ENCODE peak calls at places on chromosomes 13 and 19, in ten cellular contexts. W is thoracic aorta; O is CD4-positive, alpha-beta memory T cell; N is cardiac muscle cell; I is fibroblast of lung; X is adrenal gland; K is hepatocyte; P is RWPE2; J is neural progenitor cell; U is left lung. A is an unnamed sample. For H3K4me1, the result is how much of the 10 kb centered on the place peaks cover.

GRCh38 chr19:12603714-12604113 is 6.9 kb downstream of the ZNF490 start:
- DNase-seq in W (no peak), O (peak), N (no peak), I (peak), X (no peak), K (no peak), P (no peak), J (no peak), U (no peak), A (peak)

GRCh38 chr13:102089177-102089576 is 312.7 kb downstream of the FGF14 start:
- DNase-seq in W (no peak), O (no peak), N (peak), I (peak), X (no peak), K (peak), P (no peak), J (no peak), U (no peak), A (no peak)

GRCh38 chr19:47729799-47730520 is 15.4 kb upstream of the NOP53 start:
- DNase-seq in W (no peak), O (no peak), N (peak), I (no peak), X (peak), K (peak), P (no peak), J (peak), U (peak), A (peak)

GRCh38 chr13:39493966-39494365 is 109.0 kb downstream of the LHFPL6 start:
- DNase-seq in W (no peak), O (no peak), N (no peak), I (no peak), X (no peak), K (no peak), P (no peak), J (peak), U (no peak), A (no peak)

GRCh38 chr19:35154535-35155406 is at the start of gene FXYD5:
- DNase-seq in W (peak), O (peak), N (no peak), I (peak), X (peak), K (peak), P (no peak), J (peak), U (peak), A (peak)

GRCh38 chr13:40994581-40995230 is 24.4 kb downstream of the ELF1 start:
- DNase-seq in W (no peak), O (no peak), N (no peak), I (no peak), X (no peak), K (no peak), P (no peak), J (no peak), U (no peak), A (no peak)

GRCh38 chr13:59368652-59369051 is 795.1 kb downstream of the DIAPH3 start:
- DNase-seq in W (no peak), O (no peak), N (no peak), I (no peak), X (no peak), K (no peak), P (no peak), J (no peak), U (no peak), A (no peak)

GRCh38 chr13:23372264-23372905 is 61.1 kb downstream of the SACS start:
- DNase-seq in W (no peak), O (no peak), N (no peak), I (peak), X (no peak), K (no peak), P (no peak), J (no peak), U (no peak), A (no peak)

GRCh38 chr13:76533251-76533650 is 353.0 kb downstream of the KCTD12 start:
- DNase-seq in W (no peak), O (no peak), N (no peak), I (peak), X (no peak), K (no peak), P (no peak), J (no peak), U (no peak), A (no peak)

GRCh38 chr19:32222594-32222993 is 122.8 kb upstream of the ZNF507 start:
- DNase-seq in W (no peak), O (no peak), N (no peak), I (no peak), X (no peak), K (no peak), P (no peak), J (no peak), U (no peak), A (no peak)

GRCh38 chr19:21396893-21397572 is at the start of gene ZNF493:
- DNase-seq in W (peak), O (peak), N (peak), I (peak), X (peak), K (peak), P (peak), J (peak), U (peak), A (peak)

GRCh38 chr13:36950330-36950729 is 30.3 kb upstream of the SMAD9 start:
- DNase-seq in W (no peak), O (no peak), N (no peak), I (no peak), X (no peak), K (no peak), P (no peak), J (no peak), U (no peak), A (no peak)

GRCh38 chr19:46478356-46478986 is 7.1 kb upstream of the PNMA8A start:
- DNase-seq in W (no peak), O (no peak), N (no peak), I (peak), X (no peak), K (no peak), P (no peak), J (peak), U (no peak), A (no peak)

GRCh38 chr13:101397742-101398141 is 18.6 kb downstream of the NALCN start:
- DNase-seq in W (no peak), O (no peak), N (no peak), I (peak), X (no peak), K (no peak), P (peak), J (no peak), U (no peak), A (no peak)

GRCh38 chr13:89380101-89380500 is 1708.9 kb downstream of the SLITRK5 start:
- DNase-seq in W (no peak), O (no peak), N (no peak), I (no peak), X (no peak), K (peak), P (no peak), J (no peak), U (no peak), A (peak)

GRCh38 chr13:34738251-34739170 is 203.6 kb upstream of the NBEA start:
- DNase-seq in W (no peak), O (no peak), N (no peak), I (no peak), X (no peak), K (no peak), P (no peak), J (no peak), U (no peak), A (no peak)

GRCh38 chr19:45340232-45340898 is at the start of gene KLC3:
- DNase-seq in W (no peak), O (peak), N (peak), I (no peak), X (no peak), K (peak), P (no peak), J (peak), U (peak), A (peak)

GRCh38 chr19:5711713-5712161 is 8.2 kb downstream of the LONP1 start:
- DNase-seq in W (no peak), O (no peak), N (no peak), I (no peak), X (no peak), K (no peak), P (no peak), J (no peak), U (peak), A (no peak)

GRCh38 chr13:35664747-35665146 is 188.3 kb upstream of the MAB21L1 start:
- DNase-seq in W (no peak), O (no peak), N (no peak), I (no peak), X (no peak), K (no peak), P (no peak), J (no peak), U (no peak), A (no peak)

GRCh38 chr13:107881362-107881761 is 334.0 kb downstream of the LIG4 start:
- DNase-seq in W (no peak), O (no peak), N (no peak), I (peak), X (no peak), K (no peak), P (no peak), J (no peak), U (no peak), A (no peak)

GRCh38 chr13:85313761-85314503 is 485.3 kb downstream of the SLITRK6 start:
- DNase-seq in W (no peak), O (no peak), N (no peak), I (peak), X (no peak), K (peak), P (no peak), J (no peak), U (no peak), A (no peak)

GRCh38 chr13:85985791-85986190 is 186.6 kb upstream of the SLITRK6 start:
- DNase-seq in W (no peak), O (no peak), N (no peak), I (peak), X (no peak), K (no peak), P (no peak), J (no peak), U (no peak), A (no peak)

GRCh38 chr19:35816846-35817245 is 4.2 kb upstream of the PRODH2 start:
- DNase-seq in W (no peak), O (no peak), N (no peak), I (no peak), X (no peak), K (no peak), P (no peak), J (no peak), U (no peak), A (no peak)

GRCh38 chr19:29878973-29879654 is 62.9 kb upstream of the URI1 start:
- DNase-seq in W (no peak), O (no peak), N (peak), I (peak), X (peak), K (no peak), P (no peak), J (peak), U (no peak), A (no peak)

GRCh38 chr19:53015159-53015558 is 1.4 kb downstream of the ERVV-1 start:
- DNase-seq in W (no peak), O (no peak), N (no peak), I (no peak), X (no peak), K (no peak), P (no peak), J (no peak), U (no peak), A (no peak)

GRCh38 chr13:30409911-30410704 is 12.2 kb upstream of the UBE2L5 start:
- DNase-seq in W (no peak), O (no peak), N (no peak), I (peak), X (peak), K (peak), P (no peak), J (no peak), U (no peak), A (no peak)

GRCh38 chr13:94344126-94344863 is 135.2 kb downstream of the DCT start:
- DNase-seq in W (no peak), O (no peak), N (no peak), I (no peak), X (peak), K (no peak), P (no peak), J (no peak), U (no peak), A (no peak)

GRCh38 chr13:97366172-97366688 is 67.7 kb upstream of the RAP2A start:
- DNase-seq in W (no peak), O (no peak), N (no peak), I (peak), X (no peak), K (no peak), P (no peak), J (no peak), U (peak), A (no peak)

GRCh38 chr19:36401475-36401874 is 17.0 kb downstream of the ZFP82 start:
- DNase-seq in W (no peak), O (no peak), N (no peak), I (no peak), X (no peak), K (no peak), P (no peak), J (no peak), U (no peak), A (no peak)

GRCh38 chr19:12647490-12648071 is 19.0 kb downstream of the MAN2B1 start:
- DNase-seq in W (no peak), O (no peak), N (no peak), I (peak), X (peak), K (peak), P (no peak), J (peak), U (peak), A (peak)

GRCh38 chr19:14830702-14831101 is 4.3 kb downstream of the OR7A5 start:
- DNase-seq in W (no peak), O (no peak), N (no peak), I (no peak), X (peak), K (no peak), P (no peak), J (no peak), U (no peak), A (no peak)
- H3K4me1 ChIP-seq in W (under half), O (under half), N (under half), I (under half), X (under half), K (under half), P (under half), J (under half), U (under half), A (under half)

GRCh38 chr19:8457802-8458201 is 13.0 kb downstream of the HNRNPM start:
- DNase-seq in W (no peak), O (no peak), N (no peak), I (no peak), X (no peak), K (no peak), P (no peak), J (no peak), U (no peak), A (no peak)
- H3K4me1 ChIP-seq in W (half or more), O (half or more), N (under half), I (under half), X (under half), K (under half), P (under half), J (under half), U (half or more), A (under half)

DNA sequence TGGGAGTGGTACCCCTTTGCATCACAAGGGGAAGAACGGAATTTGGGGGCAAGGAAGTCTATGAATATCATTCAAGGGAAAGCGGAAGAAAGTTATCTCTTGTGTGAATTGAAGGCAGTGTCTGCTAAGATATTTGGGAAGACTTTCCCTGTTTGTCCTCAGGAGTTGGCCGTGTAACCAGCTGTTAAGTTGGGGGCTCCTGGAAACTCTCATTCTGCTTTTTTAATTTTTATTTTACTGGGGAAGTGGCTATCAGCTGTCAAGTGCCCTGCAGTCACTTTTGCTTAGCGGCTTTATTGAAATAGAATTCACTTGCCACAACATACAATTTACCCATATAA is 2.9 kb downstream of the UPF1 start:
- DNase-seq in W (no peak), O (no peak), N (no peak), I (no peak), X (no peak), K (no peak), P (no peak), J (no peak), U (no peak), A (no peak)
- H3K4me1 ChIP-seq in W (under half), O (half or more), N (under half), I (under half), X (under half), K (under half), P (under half), J (under half), U (half or more), A (half or more)

GRCh38 chr13:98976338-98976737 is 1.5 kb downstream of the DOCK9 start:
- DNase-seq in W (no peak), O (no peak), N (no peak), I (peak), X (no peak), K (no peak), P (no peak), J (no peak), U (no peak), A (no peak)

GRCh38 chr13:98972059-98972458 is 5.8 kb downstream of the DOCK9 start:
- DNase-seq in W (no peak), O (no peak), N (no peak), I (no peak), X (no peak), K (no peak), P (no peak), J (no peak), U (no peak), A (no peak)

GRCh38 chr13:98975822-98976261 is 2.0 kb downstream of the DOCK9 start:
- DNase-seq in W (no peak), O (no peak), N (peak), I (no peak), X (no peak), K (no peak), P (no peak), J (peak), U (no peak), A (no peak)

GRCh38 chr13:98972627-98973026 is 5.2 kb downstream of the DOCK9 start:
- DNase-seq in W (no peak), O (no peak), N (peak), I (no peak), X (no peak), K (no peak), P (no peak), J (peak), U (no peak), A (no peak)

GRCh38 chr13:98974053-98974452 is 3.8 kb downstream of the DOCK9 start:
- DNase-seq in W (no peak), O (no peak), N (no peak), I (no peak), X (no peak), K (no peak), P (no peak), J (no peak), U (no peak), A (no peak)
- H3K4me1 ChIP-seq in W (under half), O (under half), N (half or more), I (under half), X (under half), K (under half), P (under half), J (under half), U (half or more), A (under half)

GRCh38 chr19:8452446-8453123 is 7.8 kb downstream of the HNRNPM start:
- DNase-seq in W (no peak), O (no peak), N (no peak), I (no peak), X (no peak), K (no peak), P (no peak), J (no peak), U (no peak), A (no peak)
- H3K4me1 ChIP-seq in W (half or more), O (half or more), N (under half), I (under half), X (under half), K (under half), P (under half), J (under half), U (half or more), A (under half)

DNA sequence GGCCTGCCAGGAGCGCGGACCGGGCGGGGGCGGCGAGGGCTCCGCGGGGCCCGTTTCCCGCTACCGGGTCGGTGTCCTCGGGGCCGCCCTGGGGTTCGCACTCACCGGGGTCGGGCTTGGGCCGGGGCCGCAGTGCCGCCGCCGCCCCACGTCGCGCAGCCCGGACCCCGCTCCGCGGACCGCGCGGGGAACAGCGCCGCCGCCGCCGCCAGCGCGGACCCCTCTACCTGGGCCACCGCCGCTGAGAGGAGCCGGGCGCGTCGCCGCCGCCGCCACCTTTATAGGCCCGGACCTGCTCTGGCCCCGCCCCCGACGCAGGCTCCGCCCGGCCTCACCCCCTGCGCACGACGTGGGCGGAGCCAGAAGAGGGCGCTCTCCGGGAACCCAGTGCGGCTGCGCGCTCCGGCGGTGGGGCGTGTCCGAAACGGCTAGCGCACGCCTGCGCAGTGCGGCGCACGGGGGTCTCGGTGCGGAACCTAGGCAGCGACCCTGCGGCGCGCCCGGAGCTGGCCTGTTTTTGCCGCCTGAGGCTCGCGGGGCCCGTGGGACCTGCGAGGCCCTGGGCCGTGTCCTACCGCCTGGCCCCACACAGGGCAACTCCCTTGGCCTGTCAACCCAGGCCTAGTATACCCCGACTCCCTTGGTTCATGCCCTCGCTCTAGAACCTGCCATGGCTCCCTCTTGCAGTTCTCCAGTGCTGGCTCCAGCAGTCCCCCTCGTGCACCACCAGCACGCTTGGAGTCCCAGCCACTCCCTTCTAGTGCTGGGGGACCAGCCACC is at the start of gene MKNK2:
- DNase-seq in W (peak), O (peak), N (peak), I (peak), X (peak), K (peak), P (peak), J (peak), U (peak), A (peak)
- H3K4me1 ChIP-seq in W (half or more), O (half or more), N (under half), I (under half), X (half or more), K (under half), P (under half), J (under half), U (half or more), A (half or more)

DNA sequence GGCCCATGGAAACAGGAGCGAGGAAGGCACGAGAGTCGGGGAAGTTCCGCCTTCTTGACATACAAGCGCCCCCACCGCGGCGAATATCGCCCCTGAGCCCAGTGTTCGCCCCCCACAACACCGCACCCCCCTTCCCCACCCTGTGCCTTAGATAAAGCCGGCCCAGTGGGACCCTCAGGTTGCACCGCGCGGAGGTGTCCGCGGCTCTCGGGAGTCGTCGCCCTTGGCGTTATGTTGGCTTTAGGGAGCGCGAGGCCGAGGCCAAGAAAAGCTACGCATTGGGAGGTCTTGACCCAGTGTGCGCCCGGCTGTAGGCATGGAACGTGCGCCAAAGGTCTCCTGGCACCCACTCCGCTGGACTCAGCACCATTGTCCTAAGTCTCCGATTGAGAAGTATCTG is 603 bp upstream of the ZNF132 start:
- DNase-seq in W (no peak), O (peak), N (no peak), I (no peak), X (no peak), K (no peak), P (no peak), J (no peak), U (no peak), A (no peak)
- H3K4me1 ChIP-seq in W (under half), O (under half), N (under half), I (under half), X (under half), K (under half), P (under half), J (under half), U (under half), A (under half)

A was measured in transverse colon.